ENCODE peak calls at places on chromosomes 16 and 17, in five cellular contexts. N is IMR-90, B is testis, Y is upper lobe of left lung, F is vagina. T is an unnamed sample.
A peak's percentile ranks its signal among the peaks of the same experiment; 100 is the strongest.

GRCh38 chr17:58452738-58453137 is 35.4 kb upstream of the RNF43 start:
- DNase-seq in N (peak; percentile 10), B (no peak), Y (no peak), F (no peak), T (no peak)

GRCh38 chr17:65407017-65407416 is 154.4 kb downstream of the AXIN2 start:
- DNase-seq in N (no peak), B (no peak), Y (no peak), F (no peak), T (no peak)

GRCh38 chr16:68379472-68380347 is 68.6 kb downstream of the SMPD3 start:
- DNase-seq in N (no peak), B (no peak), Y (peak; percentile 31), F (no peak), T (no peak)

GRCh38 chr16:68369697-68370096 is 58.9 kb downstream of the PRMT7 start:
- DNase-seq in N (no peak), B (no peak), Y (peak; percentile 38), F (no peak), T (no peak)

GRCh38 chr17:1134634-1135324 is 45.0 kb downstream of the ABR start:
- DNase-seq in N (no peak), B (no peak), Y (no peak), F (no peak), T (no peak)

GRCh38 chr17:37702605-37703004 is 42.3 kb downstream of the HNF1B start:
- DNase-seq in N (peak; percentile 91), B (no peak), Y (no peak), F (no peak), T (no peak)

GRCh38 chr17:17713839-17714238 is 32.6 kb downstream of the RAI1 start:
- DNase-seq in N (peak; percentile 55), B (peak; percentile 87), Y (no peak), F (no peak), T (no peak)

GRCh38 chr17:68004201-68004600 is 7.9 kb upstream of the C17orf58 start:
- DNase-seq in N (no peak), B (no peak), Y (no peak), F (no peak), T (no peak)

GRCh38 chr16:70691223-70692129 is 5.6 kb upstream of the MTSS2 start:
- DNase-seq in N (peak; percentile 97), B (no peak), Y (peak; percentile 73), F (no peak), T (no peak)

GRCh38 chr16:31382485-31383161 is 10.5 kb upstream of the ITGAD start:
- DNase-seq in N (peak; percentile 40), B (peak; percentile 80), Y (peak; percentile 81), F (no peak), T (no peak)

GRCh38 chr17:285751-286422 is 66.7 kb downstream of the RPH3AL start:
- DNase-seq in N (no peak), B (no peak), Y (no peak), F (no peak), T (peak; percentile 37)

GRCh38 chr17:73203135-73203787 is 10.4 kb downstream of the COG1 start:
- DNase-seq in N (no peak), B (no peak), Y (no peak), F (no peak), T (no peak)

GRCh38 chr17:11627301-11627700 is 29.0 kb downstream of the DNAH9 start:
- DNase-seq in N (no peak), B (no peak), Y (no peak), F (no peak), T (no peak)

GRCh38 chr17:19306160-19307111 is 56.1 kb downstream of the B9D1 start:
- DNase-seq in N (no peak), B (peak; percentile 77), Y (no peak), F (no peak), T (no peak)

GRCh38 chr17:82088838-82089722 is 9.0 kb downstream of the FASN start:
- DNase-seq in N (no peak), B (no peak), Y (peak; percentile 86), F (no peak), T (no peak)

GRCh38 chr17:1452836-1453235 is 3.2 kb downstream of the CRK start:
- DNase-seq in N (no peak), B (peak; percentile 64), Y (no peak), F (no peak), T (no peak)

GRCh38 chr17:43453331-43453812 is 30.4 kb upstream of the DHX8 start:
- DNase-seq in N (no peak), B (peak; percentile 28), Y (no peak), F (no peak), T (no peak)

GRCh38 chr17:66580178-66580577 is 254.7 kb upstream of the CACNG5 start:
- DNase-seq in N (peak; percentile 76), B (peak; percentile 81), Y (no peak), F (no peak), T (peak; percentile 60)

GRCh38 chr16:55488306-55488705 is 9.3 kb downstream of the MMP2 start:
- DNase-seq in N (no peak), B (no peak), Y (no peak), F (no peak), T (peak; percentile 63)

GRCh38 chr16:67006930-67007658 is 18.7 kb downstream of the CES4A start:
- DNase-seq in N (peak; percentile 38), B (no peak), Y (no peak), F (no peak), T (no peak)

GRCh38 chr17:40485851-40486512 is 15.4 kb downstream of the TNS4 start:
- DNase-seq in N (peak; percentile 100), B (no peak), Y (no peak), F (no peak), T (no peak)

GRCh38 chr16:56869513-56870270 is 4.7 kb downstream of the SLC12A3 start:
- DNase-seq in N (no peak), B (no peak), Y (peak; percentile 72), F (no peak), T (no peak)

GRCh38 chr16:26569793-26570192 is 496.9 kb upstream of the C16orf82 start:
- DNase-seq in N (no peak), B (peak; percentile 32), Y (no peak), F (no peak), T (no peak)

GRCh38 chr17:50835563-50836231 is at the start of gene WFIKKN2:
- DNase-seq in N (no peak), B (no peak), Y (peak; percentile 65), F (no peak), T (peak; percentile 51)

GRCh38 chr17:61007980-61008379 is 330.3 kb downstream of the BCAS3 start:
- DNase-seq in N (no peak), B (no peak), Y (no peak), F (no peak), T (no peak)

GRCh38 chr16:30030841-30031413 is at the start of gene TLCD3B:
- DNase-seq in N (no peak), B (no peak), Y (peak; percentile 75), F (no peak), T (no peak)

GRCh38 chr17:13576661-13577526 is 24.8 kb downstream of the HS3ST3A1 start:
- DNase-seq in N (no peak), B (no peak), Y (no peak), F (no peak), T (no peak)

GRCh38 chr17:27396941-27397340 is 59.3 kb upstream of the KSR1 start:
- DNase-seq in N (peak; percentile 42), B (no peak), Y (no peak), F (no peak), T (no peak)

GRCh38 chr17:35161281-35161761 is 13.7 kb downstream of the UNC45B start:
- DNase-seq in N (no peak), B (no peak), Y (no peak), F (no peak), T (no peak)

GRCh38 chr16:65572156-65572555 is 450.3 kb upstream of the CDH11 start:
- DNase-seq in N (peak; percentile 88), B (no peak), Y (no peak), F (no peak), T (no peak)

GRCh38 chr16:35569413-35569812 is 2110.0 kb downstream of the TP53TG3F start:
- DNase-seq in N (no peak), B (no peak), Y (no peak), F (no peak), T (no peak)
- H3K9me3 ChIP-seq in N (peaks cover 31% of the 10 kb centered on the region), B (no peaks in the 10 kb centered on the region), Y (no peaks in the 10 kb centered on the region), F (no peaks in the 10 kb centered on the region), T (no peaks in the 10 kb centered on the region)

GRCh38 chr16:87919681-87919994 is 16.7 kb downstream of the CA5A start:
- DNase-seq in N (no peak), B (no peak), Y (no peak), F (no peak), T (no peak)

GRCh38 chr16:87921236-87921773 is 15.0 kb downstream of the CA5A start:
- DNase-seq in N (no peak), B (peak; percentile 73), Y (no peak), F (no peak), T (no peak)

GRCh38 chr16:87918314-87918713 is 18.0 kb downstream of the CA5A start:
- DNase-seq in N (no peak), B (peak; percentile 66), Y (no peak), F (no peak), T (peak; percentile 85)

GRCh38 chr16:87917503-87917902 is 18.8 kb downstream of the CA5A start:
- DNase-seq in N (no peak), B (no peak), Y (no peak), F (no peak), T (no peak)

DNA sequence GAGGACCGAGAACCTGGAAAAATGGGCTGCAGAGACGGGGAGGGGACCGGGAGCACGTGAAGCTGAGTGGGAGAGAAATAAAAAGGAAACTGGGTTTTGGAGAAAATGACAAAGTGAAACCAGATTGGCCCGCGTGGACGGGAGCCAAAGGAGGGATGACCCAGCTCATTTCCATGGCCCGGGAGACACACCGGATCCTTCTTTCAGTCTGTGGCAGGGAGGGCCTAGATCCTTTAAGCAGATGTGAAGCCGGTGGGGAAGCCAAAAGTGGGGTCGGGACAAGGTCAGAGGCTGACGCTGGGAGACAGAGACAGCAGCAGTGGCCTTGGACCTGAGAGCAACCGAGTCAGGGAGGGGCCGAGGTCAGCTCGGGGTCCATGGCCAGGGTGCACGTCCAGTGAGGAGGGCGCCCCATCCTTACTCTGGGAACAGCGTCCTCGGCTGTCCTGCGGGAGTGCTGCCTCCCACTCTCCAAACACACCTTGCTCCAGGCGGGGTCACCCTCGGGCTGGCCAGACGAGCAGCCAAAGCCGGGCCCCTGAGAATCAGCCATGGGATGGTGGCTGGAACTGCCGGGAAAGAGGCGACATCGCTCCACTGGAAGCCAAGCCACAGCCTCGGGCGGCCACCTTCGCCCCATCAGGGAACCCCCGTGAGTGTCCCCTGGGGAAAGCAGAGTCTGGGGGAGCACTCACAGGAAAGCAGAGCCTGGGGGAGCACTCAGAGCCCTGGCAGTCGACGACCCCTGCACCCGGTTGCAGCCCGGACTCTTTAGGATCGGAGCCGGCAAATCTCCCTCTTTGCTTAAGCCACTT is 17.3 kb downstream of the CA5A start:
- DNase-seq in N (no peak), B (peak; percentile 60), Y (no peak), F (no peak), T (no peak)
- TF ChIP-seq CTCF in N (no peak), B (no peak), Y (no peak), F (no peak), T (no peak)

GRCh38 chr16:14530046-14530445 is 100.0 kb downstream of the PARN start:
- DNase-seq in N (no peak), B (no peak), Y (no peak), F (no peak), T (no peak)
- TF ChIP-seq POLR2A in N (no peak), B (no peak), Y (no peak), F (no peak), T (no peak)

DNA sequence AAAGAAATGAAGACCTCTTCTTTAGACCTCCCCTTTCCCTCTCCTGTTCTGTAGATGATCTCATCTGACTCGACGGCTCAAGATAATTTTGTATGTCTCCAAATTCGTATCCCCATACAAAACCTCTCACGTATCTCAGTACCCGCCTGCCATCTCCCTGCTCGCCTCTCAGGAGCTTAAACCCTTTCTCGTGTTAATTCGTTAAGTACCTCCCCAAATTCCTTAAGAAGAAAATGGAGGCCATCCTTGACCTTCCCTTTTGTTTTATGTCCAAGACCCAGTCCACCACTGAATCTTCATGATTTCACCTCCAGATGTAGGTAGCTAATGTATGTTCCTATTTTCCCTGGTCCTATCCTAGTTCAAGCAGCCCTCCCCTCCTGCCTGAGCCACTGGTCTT is 41.6 kb downstream of the OR3A1 start:
- DNase-seq in N (no peak), B (no peak), Y (no peak), F (no peak), T (no peak)
- H3K9me3 ChIP-seq in N (peaks cover 20% of the 10 kb centered on the region), B (no peaks in the 10 kb centered on the region), Y (no peaks in the 10 kb centered on the region), F (no peaks in the 10 kb centered on the region), T (no peaks in the 10 kb centered on the region)